ENCODE peak calls at places on chromosome 9, in four cellular contexts. One of them, this sample, is unnamed.

GRCh38 chr9:1869843-1870242 is 145.3 kb upstream of the SMARCA2 start:
- DNase-seq in breast epithelium: no peak
- DNase-seq in sigmoid colon: no peak
- DNase-seq in spleen: no peak
- DNase-seq in this sample: no peak

GRCh38 chr9:96344458-96345180 is 38.9 kb downstream of the SLC35D2 start:
- DNase-seq in breast epithelium: peak; percentile 36
- DNase-seq in sigmoid colon: peak; percentile 87
- DNase-seq in spleen: no peak
- DNase-seq in this sample: no peak

GRCh38 chr9:37992924-37993349 is 76.1 kb downstream of the SHB start:
- DNase-seq in breast epithelium: no peak
- DNase-seq in sigmoid colon: no peak
- DNase-seq in spleen: no peak
- DNase-seq in this sample: no peak

GRCh38 chr9:98584059-98584458 is 124.7 kb downstream of the GABBR2 start:
- DNase-seq in breast epithelium: no peak
- DNase-seq in sigmoid colon: no peak
- DNase-seq in spleen: no peak
- DNase-seq in this sample: no peak

GRCh38 chr9:116334581-116335150 is 181.1 kb downstream of the PAPPA start:
- DNase-seq in breast epithelium: no peak
- DNase-seq in sigmoid colon: no peak
- DNase-seq in spleen: no peak
- DNase-seq in this sample: no peak

GRCh38 chr9:3873818-3874217 is 348.0 kb upstream of the RFX3 start:
- DNase-seq in breast epithelium: no peak
- DNase-seq in sigmoid colon: no peak
- DNase-seq in spleen: no peak
- DNase-seq in this sample: no peak

GRCh38 chr9:92506184-92506857 is 24.0 kb upstream of the ASPN start:
- DNase-seq in breast epithelium: no peak
- DNase-seq in sigmoid colon: peak; percentile 75
- DNase-seq in spleen: no peak
- DNase-seq in this sample: no peak

GRCh38 chr9:93560991-93561390 is 15.4 kb upstream of the PHF2 start:
- DNase-seq in breast epithelium: no peak
- DNase-seq in sigmoid colon: no peak
- DNase-seq in spleen: no peak
- DNase-seq in this sample: no peak

GRCh38 chr9:35643046-35643445 is 7.7 kb downstream of the SIT1 start:
- DNase-seq in breast epithelium: no peak
- DNase-seq in sigmoid colon: no peak
- DNase-seq in spleen: no peak
- DNase-seq in this sample: no peak

GRCh38 chr9:123851851-123852250 is 78.1 kb downstream of the DENND1A start:
- DNase-seq in breast epithelium: no peak
- DNase-seq in sigmoid colon: no peak
- DNase-seq in spleen: no peak
- DNase-seq in this sample: no peak

GRCh38 chr9:93003552-93004407 is 54.7 kb upstream of the SUSD3 start:
- DNase-seq in breast epithelium: peak; percentile 34
- DNase-seq in sigmoid colon: no peak
- DNase-seq in spleen: peak; percentile 89
- DNase-seq in this sample: peak; percentile 71

GRCh38 chr9:69818946-69819345 is 1.7 kb upstream of the CFAP95 start:
- DNase-seq in breast epithelium: no peak
- DNase-seq in sigmoid colon: no peak
- DNase-seq in spleen: no peak
- DNase-seq in this sample: no peak

GRCh38 chr9:3361115-3361514 is 164.7 kb downstream of the RFX3 start:
- DNase-seq in breast epithelium: no peak
- DNase-seq in sigmoid colon: no peak
- DNase-seq in spleen: no peak
- DNase-seq in this sample: no peak

GRCh38 chr9:134260801-134261200 is 65.5 kb upstream of the RXRA start:
- DNase-seq in breast epithelium: no peak
- DNase-seq in sigmoid colon: no peak
- DNase-seq in spleen: no peak
- DNase-seq in this sample: no peak

GRCh38 chr9:132069046-132069898 is 10.4 kb downstream of the MED27 start:
- DNase-seq in breast epithelium: peak; percentile 69
- DNase-seq in sigmoid colon: no peak
- DNase-seq in spleen: no peak
- DNase-seq in this sample: no peak

GRCh38 chr9:128937310-128938165 is 9.9 kb downstream of the DOLK start:
- DNase-seq in breast epithelium: no peak
- DNase-seq in sigmoid colon: peak; percentile 18
- DNase-seq in spleen: peak; percentile 35
- DNase-seq in this sample: no peak

GRCh38 chr9:88791105-88791805 is 200.0 kb upstream of the S1PR3 start:
- DNase-seq in breast epithelium: no peak
- DNase-seq in sigmoid colon: no peak
- DNase-seq in spleen: no peak
- DNase-seq in this sample: no peak

GRCh38 chr9:112754578-112754977 is 4.0 kb downstream of the SNX30 start:
- DNase-seq in breast epithelium: no peak
- DNase-seq in sigmoid colon: no peak
- DNase-seq in spleen: no peak
- DNase-seq in this sample: no peak

GRCh38 chr9:98037362-98037761 is 19.2 kb upstream of the NANS start:
- DNase-seq in breast epithelium: no peak
- DNase-seq in sigmoid colon: no peak
- DNase-seq in spleen: no peak
- DNase-seq in this sample: no peak

GRCh38 chr9:110980261-110980660 is 58.0 kb downstream of the LPAR1 start:
- DNase-seq in breast epithelium: no peak
- DNase-seq in sigmoid colon: no peak
- DNase-seq in spleen: no peak
- DNase-seq in this sample: no peak

GRCh38 chr9:105503873-105504272 is 54.1 kb upstream of the FKTN start:
- DNase-seq in breast epithelium: no peak
- DNase-seq in sigmoid colon: no peak
- DNase-seq in spleen: no peak
- DNase-seq in this sample: no peak

GRCh38 chr9:130313103-130313858 is 47.7 kb downstream of the HMCN2 start:
- DNase-seq in breast epithelium: no peak
- DNase-seq in sigmoid colon: no peak
- DNase-seq in spleen: no peak
- DNase-seq in this sample: no peak

GRCh38 chr9:110814159-110814558 is 145.6 kb downstream of the MUSK start:
- DNase-seq in breast epithelium: no peak
- DNase-seq in sigmoid colon: no peak
- DNase-seq in spleen: no peak
- DNase-seq in this sample: no peak

GRCh38 chr9:27165670-27166069 is 56.6 kb downstream of the TEK start:
- DNase-seq in breast epithelium: no peak
- DNase-seq in sigmoid colon: no peak
- DNase-seq in spleen: no peak
- DNase-seq in this sample: no peak

GRCh38 chr9:38084556-38084880 is 15.5 kb upstream of the SHB start:
- DNase-seq in breast epithelium: no peak
- DNase-seq in sigmoid colon: peak; percentile 69
- DNase-seq in spleen: peak; percentile 70
- DNase-seq in this sample: peak; percentile 47

GRCh38 chr9:75142208-75142607 is 53.9 kb downstream of the OSTF1 start:
- DNase-seq in breast epithelium: no peak
- DNase-seq in sigmoid colon: no peak
- DNase-seq in spleen: no peak
- DNase-seq in this sample: no peak

GRCh38 chr9:75149841-75150241 is 61.5 kb downstream of the OSTF1 start:
- DNase-seq in breast epithelium: no peak
- DNase-seq in sigmoid colon: no peak
- DNase-seq in spleen: no peak
- DNase-seq in this sample: no peak

GRCh38 chr9:75148551-75148950 is 60.2 kb downstream of the OSTF1 start:
- DNase-seq in breast epithelium: no peak
- DNase-seq in sigmoid colon: no peak
- DNase-seq in spleen: no peak
- DNase-seq in this sample: no peak

GRCh38 chr9:75147638-75148037 is 59.3 kb downstream of the OSTF1 start:
- DNase-seq in breast epithelium: no peak
- DNase-seq in sigmoid colon: no peak
- DNase-seq in spleen: no peak
- DNase-seq in this sample: no peak

GRCh38 chr9:75146229-75146628 is 57.9 kb downstream of the OSTF1 start:
- DNase-seq in breast epithelium: no peak
- DNase-seq in sigmoid colon: no peak
- DNase-seq in spleen: no peak
- DNase-seq in this sample: no peak
- H3K27ac ChIP-seq in breast epithelium: no peak overlapping the region
- H3K27ac ChIP-seq in sigmoid colon: no peak overlapping the region
- H3K27ac ChIP-seq in spleen: peak overlapping the region; percentile 42
- H3K27ac ChIP-seq in this sample: no peak overlapping the region

GRCh38 chr9:74645007-74645639 is 148.0 kb downstream of the RORB start:
- DNase-seq in breast epithelium: no peak
- DNase-seq in sigmoid colon: no peak
- DNase-seq in spleen: no peak
- DNase-seq in this sample: no peak
- TF ChIP-seq CTCF in breast epithelium: no peak
- TF ChIP-seq CTCF in sigmoid colon: no peak
- TF ChIP-seq CTCF in spleen: no peak
- TF ChIP-seq CTCF in this sample: no peak

GRCh38 chr9:103991001-103991400 is 103.1 kb upstream of the SMC2 start:
- DNase-seq in breast epithelium: no peak
- DNase-seq in sigmoid colon: no peak
- DNase-seq in spleen: no peak
- DNase-seq in this sample: no peak

GRCh38 chr9:103990311-103990710 is 103.8 kb upstream of the SMC2 start:
- DNase-seq in breast epithelium: no peak
- DNase-seq in sigmoid colon: no peak
- DNase-seq in spleen: no peak
- DNase-seq in this sample: no peak

GRCh38 chr9:103985082-103985481 is 109.0 kb upstream of the SMC2 start:
- DNase-seq in breast epithelium: no peak
- DNase-seq in sigmoid colon: no peak
- DNase-seq in spleen: no peak
- DNase-seq in this sample: no peak
- TF ChIP-seq POLR2AphosphoS5 in breast epithelium: no peak
- TF ChIP-seq POLR2AphosphoS5 in sigmoid colon: no peak
- TF ChIP-seq POLR2AphosphoS5 in spleen: no peak
- TF ChIP-seq POLR2AphosphoS5 in this sample: no peak

DNA sequence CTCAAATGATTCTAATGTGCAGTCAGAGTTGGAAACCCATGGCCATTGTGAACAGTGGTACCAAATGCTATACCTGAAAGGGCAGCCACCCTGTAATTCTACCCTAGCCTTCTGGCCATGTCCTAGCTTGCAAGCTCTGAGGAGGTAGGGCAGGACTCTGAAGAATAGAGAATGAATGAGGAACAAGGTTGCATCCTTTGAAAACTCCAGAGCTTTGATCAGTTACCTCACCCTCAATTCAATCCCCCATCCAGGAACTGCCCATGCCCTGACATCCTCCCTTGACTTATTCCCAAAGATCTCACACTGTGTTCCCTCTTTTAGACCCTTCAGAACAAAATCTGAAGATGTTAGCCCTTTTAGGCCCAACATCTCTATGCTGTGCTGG is 17.8 kb upstream of the ERMP1 start:
- DNase-seq in breast epithelium: no peak
- DNase-seq in sigmoid colon: no peak
- DNase-seq in spleen: no peak
- DNase-seq in this sample: no peak
- H3K27ac ChIP-seq in breast epithelium: no peak overlapping the region
- H3K27ac ChIP-seq in sigmoid colon: no peak overlapping the region
- H3K27ac ChIP-seq in spleen: no peak overlapping the region
- H3K27ac ChIP-seq in this sample: no peak overlapping the region

GRCh38 chr9:137058651-137059234 is 4.9 kb upstream of the ENTPD2 start:
- DNase-seq in breast epithelium: no peak
- DNase-seq in sigmoid colon: no peak
- DNase-seq in spleen: no peak
- DNase-seq in this sample: no peak
- TF ChIP-seq CTCF in breast epithelium: no peak
- TF ChIP-seq CTCF in sigmoid colon: no peak
- TF ChIP-seq CTCF in spleen: no peak
- TF ChIP-seq CTCF in this sample: no peak

DNA sequence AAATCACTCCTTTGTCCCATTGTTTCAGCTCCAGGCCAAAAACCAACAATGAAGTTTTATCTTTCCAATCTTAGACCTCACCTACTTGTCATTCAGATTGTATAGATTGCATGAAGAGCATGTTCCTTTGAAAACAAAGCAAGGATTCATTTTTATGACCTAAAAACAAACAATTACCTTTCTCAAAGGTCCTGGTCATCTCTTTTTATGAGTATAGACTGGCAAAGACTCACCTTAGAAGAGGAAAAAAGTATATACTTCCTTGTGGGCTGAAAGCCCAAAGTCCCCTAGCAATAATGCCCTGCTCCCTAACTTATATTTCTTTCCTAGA is 28.4 kb upstream of the TLE1 start:
- DNase-seq in breast epithelium: no peak
- DNase-seq in sigmoid colon: no peak
- DNase-seq in spleen: no peak
- DNase-seq in this sample: no peak
- TF ChIP-seq POLR2AphosphoS5 in breast epithelium: no peak
- TF ChIP-seq POLR2AphosphoS5 in sigmoid colon: no peak
- TF ChIP-seq POLR2AphosphoS5 in spleen: no peak
- TF ChIP-seq POLR2AphosphoS5 in this sample: no peak

GRCh38 chr9:83198336-83198735 is 135.4 kb upstream of the RASEF start:
- DNase-seq in breast epithelium: no peak
- DNase-seq in sigmoid colon: no peak
- DNase-seq in spleen: no peak
- DNase-seq in this sample: no peak
- H3K27ac ChIP-seq in breast epithelium: no peak overlapping the region
- H3K27ac ChIP-seq in sigmoid colon: no peak overlapping the region
- H3K27ac ChIP-seq in spleen: no peak overlapping the region
- H3K27ac ChIP-seq in this sample: no peak overlapping the region

DNA sequence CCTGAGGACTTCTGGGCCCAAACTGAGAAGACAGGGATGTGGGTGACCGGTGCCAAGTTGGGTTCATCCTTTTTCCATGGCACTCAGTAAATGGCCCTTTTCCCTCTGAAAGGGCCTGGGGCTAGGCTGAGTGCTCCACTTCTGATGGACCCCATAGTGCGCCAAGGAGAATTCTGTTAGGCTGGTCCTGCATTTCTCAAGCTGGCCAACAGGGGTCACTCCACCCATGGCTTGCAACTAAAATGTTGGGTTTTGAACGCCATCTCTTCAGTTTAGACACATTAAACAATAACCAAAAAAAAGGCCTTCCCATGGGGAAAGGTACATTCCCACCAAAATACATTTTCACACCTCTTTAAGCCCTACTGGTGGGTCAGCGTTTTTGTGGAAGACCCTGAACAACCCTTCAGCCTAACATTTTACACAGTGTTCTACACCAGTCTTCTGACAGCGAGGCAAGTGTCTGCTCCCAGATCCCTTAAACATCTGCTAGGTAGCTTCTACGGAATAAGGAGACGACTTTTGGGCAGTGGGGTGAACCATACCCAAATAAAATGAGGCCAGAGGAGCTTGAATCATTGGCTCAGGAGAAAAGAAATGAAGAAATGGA is 27.3 kb downstream of the CNTFR start:
- DNase-seq in breast epithelium: no peak
- DNase-seq in sigmoid colon: no peak
- DNase-seq in spleen: no peak
- DNase-seq in this sample: no peak
- TF ChIP-seq CTCF in breast epithelium: peak; percentile 30
- TF ChIP-seq CTCF in sigmoid colon: peak; percentile 14
- TF ChIP-seq CTCF in spleen: peak; percentile 10
- TF ChIP-seq CTCF in this sample: no peak